ENCODE peak calls at places on chromosomes 1 and 21, in ten cellular contexts. S is nucleus accumbens; P is cardiac fibroblast; U is spleen; F is MV-4-11; D is CD4-positive, alpha-beta T cell; B is astrocyte; G is pancreas; V is CMK; R is nephron progenitor cell. X is an unnamed sample.

GRCh38 chr1:160206421-160207117 is 1.4 kb downstream of the PEA15 start:
- DNase-seq in S (no peak), P (peak; percentile 92), U (no peak), F (peak; percentile 66), D (no peak), B (peak; percentile 90), G (no peak), V (no peak), R (no peak), X (peak; percentile 90)

GRCh38 chr1:188817814-188818213 is 1659.8 kb downstream of the BRINP3 start:
- DNase-seq in S (no peak), P (no peak), U (no peak), F (no peak), D (no peak), B (no peak), G (no peak), V (no peak), R (no peak), X (no peak)

GRCh38 chr21:35711661-35712060 is 348.7 kb downstream of the SETD4 start:
- DNase-seq in S (no peak), P (no peak), U (no peak), F (no peak), D (no peak), B (no peak), G (peak; percentile 68), V (no peak), R (no peak), X (no peak)

GRCh38 chr1:899636-900317 is 23.9 kb upstream of the SAMD11 start:
- DNase-seq in S (no peak), P (no peak), U (no peak), F (no peak), D (no peak), B (no peak), G (no peak), V (no peak), R (no peak), X (no peak)

GRCh38 chr1:96364576-96364975 is 357.0 kb upstream of the PTBP2 start:
- DNase-seq in S (no peak), P (peak; percentile 49), U (no peak), F (no peak), D (no peak), B (peak; percentile 74), G (no peak), V (no peak), R (no peak), X (peak; percentile 80)

GRCh38 chr1:58031416-58031815 is 515.1 kb downstream of the OMA1 start:
- DNase-seq in S (no peak), P (no peak), U (no peak), F (no peak), D (no peak), B (no peak), G (no peak), V (no peak), R (no peak), X (no peak)

GRCh38 chr1:9652379-9653194 is 1.1 kb downstream of the PIK3CD start:
- DNase-seq in S (no peak), P (peak; percentile 18), U (peak; percentile 95), F (peak; percentile 77), D (peak; percentile 64), B (no peak), G (no peak), V (no peak), R (peak; percentile 16), X (peak; percentile 15)

GRCh38 chr1:12179111-12179519 is 12.3 kb downstream of the TNFRSF1B start:
- DNase-seq in S (no peak), P (no peak), U (no peak), F (peak; percentile 14), D (peak; percentile 81), B (peak; percentile 77), G (no peak), V (no peak), R (no peak), X (peak; percentile 88)

GRCh38 chr1:147541672-147542548 is 609 bp downstream of the BCL9 start:
- DNase-seq in S (peak; percentile 49), P (peak; percentile 42), U (peak; percentile 79), F (no peak), D (peak; percentile 24), B (peak; percentile 54), G (peak; percentile 52), V (no peak), R (peak; percentile 48), X (peak; percentile 39)

GRCh38 chr21:45386728-45387371 is 18.1 kb upstream of the COL18A1 start:
- DNase-seq in S (no peak), P (peak; percentile 89), U (peak; percentile 80), F (peak; percentile 48), D (no peak), B (peak; percentile 85), G (peak; percentile 11), V (no peak), R (no peak), X (peak; percentile 97)

GRCh38 chr1:227037121-227037520 is 97.0 kb downstream of the COQ8A start:
- DNase-seq in S (no peak), P (no peak), U (no peak), F (no peak), D (no peak), B (no peak), G (no peak), V (no peak), R (no peak), X (no peak)

GRCh38 chr1:207938016-207938415 is 27.1 kb upstream of the CD34 start:
- DNase-seq in S (no peak), P (peak; percentile 89), U (no peak), F (peak; percentile 32), D (no peak), B (peak; percentile 57), G (no peak), V (no peak), R (no peak), X (peak; percentile 57)

GRCh38 chr1:207089627-207090265 is 1.1 kb downstream of the C4BPB start:
- DNase-seq in S (no peak), P (no peak), U (no peak), F (no peak), D (no peak), B (no peak), G (no peak), V (no peak), R (no peak), X (no peak)

GRCh38 chr21:36202721-36203602 is 46.3 kb downstream of the DOP1B start:
- DNase-seq in S (no peak), P (peak; percentile 43), U (no peak), F (no peak), D (no peak), B (no peak), G (no peak), V (no peak), R (no peak), X (peak; percentile 47)

GRCh38 chr1:119159963-119160362 is 19.5 kb upstream of the WARS2 start:
- DNase-seq in S (no peak), P (peak; percentile 7), U (no peak), F (no peak), D (no peak), B (no peak), G (no peak), V (no peak), R (no peak), X (no peak)

GRCh38 chr21:34599534-34600101 is 15.3 kb downstream of the RCAN1 start:
- DNase-seq in S (no peak), P (no peak), U (no peak), F (no peak), D (no peak), B (no peak), G (no peak), V (no peak), R (no peak), X (no peak)

GRCh38 chr1:216005916-216006315 is 417.3 kb downstream of the USH2A start:
- DNase-seq in S (no peak), P (no peak), U (no peak), F (peak; percentile 82), D (no peak), B (peak; percentile 71), G (no peak), V (no peak), R (no peak), X (peak; percentile 71)

GRCh38 chr1:6006882-6007281 is 14.7 kb upstream of the NPHP4 start:
- DNase-seq in S (no peak), P (no peak), U (peak; percentile 70), F (no peak), D (no peak), B (no peak), G (no peak), V (no peak), R (no peak), X (no peak)

GRCh38 chr21:27429612-27430361 is 462.9 kb upstream of the ADAMTS5 start:
- DNase-seq in S (no peak), P (peak; percentile 45), U (no peak), F (no peak), D (no peak), B (peak; percentile 51), G (no peak), V (no peak), R (no peak), X (peak; percentile 83)

GRCh38 chr1:227315500-227316346 is 2.6 kb downstream of the CDC42BPA start:
- DNase-seq in S (no peak), P (peak; percentile 83), U (no peak), F (no peak), D (no peak), B (peak; percentile 51), G (peak; percentile 67), V (no peak), R (no peak), X (peak; percentile 70)

GRCh38 chr1:199954701-199955100 is 72.8 kb upstream of the NR5A2 start:
- DNase-seq in S (no peak), P (no peak), U (peak; percentile 34), F (no peak), D (no peak), B (no peak), G (peak; percentile 57), V (no peak), R (peak; percentile 51), X (no peak)

GRCh38 chr21:35366348-35367085 is 317.4 kb upstream of the RUNX1 start:
- DNase-seq in S (no peak), P (peak; percentile 83), U (no peak), F (no peak), D (no peak), B (peak; percentile 66), G (no peak), V (peak; percentile 21), R (no peak), X (peak; percentile 54)

GRCh38 chr1:55635856-55636255 is 420.7 kb upstream of the USP24 start:
- DNase-seq in S (no peak), P (peak; percentile 79), U (no peak), F (no peak), D (no peak), B (peak; percentile 68), G (no peak), V (no peak), R (no peak), X (peak; percentile 43)

X was measured in IMR-90.